ENCODE peak calls at places on chromosomes 5 and 9, in four cellular contexts. N is stimulated activated CD4-positive, alpha-beta T cell treated with anti-CD3 and anti-CD28 coated beads, Interleukin-4, amount 100 ng/mL, for 1 hour; U is A172; P is stimulated activated naive CD8-positive, alpha-beta T cell treated with anti-CD3 and anti-CD28 coated beads, Interleukin-15, Interleukin-2, amounts not matched to agents 100 U/mL and 50 U/mL, for 24 hours. D is an unnamed sample.

GRCh38 chr5:10331341-10331796 is 22.1 kb upstream of the MARCHF6 start:
- DNase-seq in N (no peak), U (no peak), P (no peak), D (no peak)

GRCh38 chr5:10521466-10522223 is 42.2 kb upstream of the ANKRD33B start:
- DNase-seq in N (no peak), U (no peak), P (peak; percentile 20), D (no peak)

GRCh38 chr9:125635888-125636287 is 71.1 kb downstream of the MAPKAP1 start:
- DNase-seq in N (no peak), U (no peak), P (no peak), D (no peak)

GRCh38 chr9:38443597-38443996 is 19.3 kb upstream of the IGFBPL1 start:
- DNase-seq in N (no peak), U (no peak), P (no peak), D (no peak)

GRCh38 chr9:28365020-28365640 is 791.8 kb upstream of the C9orf72 start:
- DNase-seq in N (no peak), U (no peak), P (no peak), D (no peak)

GRCh38 chr9:699396-699795 is 142.1 kb upstream of the DMRT1 start:
- DNase-seq in N (no peak), U (no peak), P (no peak), D (no peak)

GRCh38 chr5:53039855-53040254 is 50.7 kb downstream of the ITGA2 start:
- DNase-seq in N (no peak), U (no peak), P (no peak), D (no peak)

GRCh38 chr5:151772029-151772867 is 494 bp downstream of the G3BP1 start:
- DNase-seq in N (peak; percentile 46), U (no peak), P (peak; percentile 50), D (peak; percentile 29)

GRCh38 chr9:69582544-69583297 is 89.5 kb downstream of the APBA1 start:
- DNase-seq in N (no peak), U (peak; percentile 59), P (no peak), D (no peak)

GRCh38 chr5:149407331-149408251 is 28.5 kb upstream of the IL17B start:
- DNase-seq in N (no peak), U (no peak), P (no peak), D (no peak)

GRCh38 chr9:82783045-82783444 is 279.9 kb downstream of the RASEF start:
- DNase-seq in N (no peak), U (no peak), P (no peak), D (no peak)

GRCh38 chr9:23830949-23831730 is 5.1 kb upstream of the ELAVL2 start:
- DNase-seq in N (no peak), U (no peak), P (no peak), D (no peak)

GRCh38 chr5:148733601-148734438 is 79.5 kb upstream of the HTR4 start:
- DNase-seq in N (peak; percentile 64), U (peak; percentile 79), P (peak; percentile 80), D (peak; percentile 76)

GRCh38 chr5:142674438-142675210 is 11.3 kb downstream of the FGF1 start:
- DNase-seq in N (no peak), U (peak; percentile 71), P (no peak), D (no peak)

GRCh38 chr5:11785771-11786342 is 118.4 kb downstream of the CTNND2 start:
- DNase-seq in N (no peak), U (no peak), P (no peak), D (no peak)

GRCh38 chr5:135473956-135474670 is 22.0 kb upstream of the TIFAB start:
- DNase-seq in N (no peak), U (no peak), P (no peak), D (no peak)

GRCh38 chr5:169142264-169142970 is 158.5 kb downstream of the SLIT3 start:
- DNase-seq in N (no peak), U (peak; percentile 80), P (no peak), D (no peak)

GRCh38 chr9:120909904-120910303 is 16.7 kb downstream of the TRAF1 start:
- DNase-seq in N (peak; percentile 54), U (peak; percentile 89), P (peak; percentile 76), D (no peak)

GRCh38 chr5:140549237-140550144 is 2.0 kb downstream of the EIF4EBP3 start:
- DNase-seq in N (no peak), U (peak; percentile 21), P (no peak), D (no peak)

GRCh38 chr9:13267743-13268142 is 11.7 kb downstream of the MPDZ start:
- DNase-seq in N (no peak), U (peak; percentile 79), P (no peak), D (no peak)

GRCh38 chr9:125431741-125432271 is 170.2 kb downstream of the GAPVD1 start:
- DNase-seq in N (no peak), U (no peak), P (no peak), D (no peak)

GRCh38 chr9:23644906-23645305 is 181.1 kb downstream of the ELAVL2 start:
- DNase-seq in N (no peak), U (no peak), P (no peak), D (no peak)

GRCh38 chr5:137303509-137303908 is 195.6 kb downstream of the SPOCK1 start:
- DNase-seq in N (no peak), U (no peak), P (no peak), D (no peak)

GRCh38 chr5:119913425-119913824 is 284.1 kb downstream of the FAM170A start:
- DNase-seq in N (no peak), U (no peak), P (no peak), D (no peak)

GRCh38 chr5:172800088-172800551 is 29.1 kb upstream of the DUSP1 start:
- DNase-seq in N (no peak), U (peak; percentile 54), P (no peak), D (no peak)

GRCh38 chr5:151684690-151685361 is 1.9 kb downstream of the SPARC start:
- DNase-seq in N (no peak), U (peak; percentile 98), P (no peak), D (no peak)

GRCh38 chr5:55865831-55866230 is 14.7 kb downstream of the IL31RA start:
- DNase-seq in N (no peak), U (no peak), P (no peak), D (no peak)

GRCh38 chr5:98193921-98194760 is 579.3 kb upstream of the RGMB start:
- DNase-seq in N (no peak), U (no peak), P (no peak), D (no peak)

GRCh38 chr9:6703898-6704639 is 53.7 kb upstream of the KDM4C start:
- DNase-seq in N (peak; percentile 75), U (no peak), P (peak; percentile 90), D (peak; percentile 86)

GRCh38 chr9:94802795-94803194 is 76.3 kb downstream of the AOPEP start:
- DNase-seq in N (no peak), U (peak; percentile 82), P (peak; percentile 46), D (no peak)

GRCh38 chr5:170173227-170173626 is 59.6 kb upstream of the C5orf58 start:
- DNase-seq in N (no peak), U (peak; percentile 77), P (no peak), D (no peak)

GRCh38 chr5:43553381-43553780 is 3.5 kb downstream of the PAIP1 start:
- DNase-seq in N (no peak), U (no peak), P (no peak), D (no peak)

GRCh38 chr9:99660191-99660636 is 161.5 kb upstream of the NR4A3 start:
- DNase-seq in N (no peak), U (no peak), P (no peak), D (peak; percentile 76)

GRCh38 chr5:125484272-125485002 is 738.0 kb upstream of the ZNF608 start:
- DNase-seq in N (no peak), U (peak; percentile 96), P (no peak), D (no peak)

GRCh38 chr5:172447646-172448365 is 6.5 kb downstream of the SH3PXD2B start:
- DNase-seq in N (no peak), U (no peak), P (no peak), D (no peak)

GRCh38 chr5:172114875-172115422 is 73.1 kb downstream of the STK10 start:
- DNase-seq in N (peak; percentile 76), U (no peak), P (peak; percentile 91), D (peak; percentile 84)

GRCh38 chr5:77066823-77067442 is 20.2 kb downstream of the ZBED3 start:
- DNase-seq in N (no peak), U (no peak), P (no peak), D (no peak)